ENCODE peak calls at places on chromosomes 4 and X, in six cellular contexts. One of them, this sample, is unnamed.
A peak's percentile ranks its signal among the peaks of the same experiment; 100 is the strongest.

GRCh38 chr4:38856524-38857337 is at the start of gene TLR6:
- DNase-seq in NCI-H1417 treated with DMSO at 0.1 percent for 48 hours: peak; percentile 11
- DNase-seq in ACHN: peak; percentile 81
- DNase-seq in AG10803: peak; percentile 48
- DNase-seq in CD4-positive, alpha-beta T cell: peak; percentile 56
- DNase-seq in heart right ventricle: no peak
- DNase-seq in this sample: peak; percentile 25

GRCh38 chrX:112874140-112874539 is 33.5 kb upstream of the AMOT start:
- DNase-seq in NCI-H1417 treated with DMSO at 0.1 percent for 48 hours: no peak
- DNase-seq in ACHN: no peak
- DNase-seq in AG10803: peak; percentile 43
- DNase-seq in CD4-positive, alpha-beta T cell: no peak
- DNase-seq in heart right ventricle: no peak
- DNase-seq in this sample: no peak

GRCh38 chr4:144547678-144548298 is 98.2 kb upstream of the HHIP start:
- DNase-seq in NCI-H1417 treated with DMSO at 0.1 percent for 48 hours: no peak
- DNase-seq in ACHN: no peak
- DNase-seq in AG10803: no peak
- DNase-seq in CD4-positive, alpha-beta T cell: no peak
- DNase-seq in heart right ventricle: no peak
- DNase-seq in this sample: no peak

GRCh38 chr4:48090621-48091020 is 43.4 kb downstream of the TXK start:
- DNase-seq in NCI-H1417 treated with DMSO at 0.1 percent for 48 hours: peak; percentile 89
- DNase-seq in ACHN: no peak
- DNase-seq in AG10803: no peak
- DNase-seq in CD4-positive, alpha-beta T cell: no peak
- DNase-seq in heart right ventricle: no peak
- DNase-seq in this sample: no peak

GRCh38 chr4:5566991-5567390 is 141.4 kb downstream of the EVC2 start:
- DNase-seq in NCI-H1417 treated with DMSO at 0.1 percent for 48 hours: no peak
- DNase-seq in ACHN: no peak
- DNase-seq in AG10803: no peak
- DNase-seq in CD4-positive, alpha-beta T cell: no peak
- DNase-seq in heart right ventricle: no peak
- DNase-seq in this sample: no peak

GRCh38 chrX:140507223-140507981 is 2.5 kb upstream of the SOX3 start:
- DNase-seq in NCI-H1417 treated with DMSO at 0.1 percent for 48 hours: no peak
- DNase-seq in ACHN: no peak
- DNase-seq in AG10803: no peak
- DNase-seq in CD4-positive, alpha-beta T cell: no peak
- DNase-seq in heart right ventricle: no peak
- DNase-seq in this sample: no peak

GRCh38 chrX:150282953-150283352 is 80.2 kb upstream of the MAMLD1 start:
- DNase-seq in NCI-H1417 treated with DMSO at 0.1 percent for 48 hours: no peak
- DNase-seq in ACHN: no peak
- DNase-seq in AG10803: no peak
- DNase-seq in CD4-positive, alpha-beta T cell: no peak
- DNase-seq in heart right ventricle: no peak
- DNase-seq in this sample: no peak

GRCh38 chrX:107979534-107979933 is 2.6 kb downstream of the TEX13B start:
- DNase-seq in NCI-H1417 treated with DMSO at 0.1 percent for 48 hours: no peak
- DNase-seq in ACHN: no peak
- DNase-seq in AG10803: no peak
- DNase-seq in CD4-positive, alpha-beta T cell: no peak
- DNase-seq in heart right ventricle: no peak
- DNase-seq in this sample: no peak

GRCh38 chr4:165325732-165326512 is 1.5 kb upstream of the MSMO1 start:
- DNase-seq in NCI-H1417 treated with DMSO at 0.1 percent for 48 hours: no peak
- DNase-seq in ACHN: peak; percentile 78
- DNase-seq in AG10803: peak; percentile 80
- DNase-seq in CD4-positive, alpha-beta T cell: no peak
- DNase-seq in heart right ventricle: no peak
- DNase-seq in this sample: no peak

GRCh38 chrX:16628954-16629595 is 20.9 kb upstream of the S100G start:
- DNase-seq in NCI-H1417 treated with DMSO at 0.1 percent for 48 hours: no peak
- DNase-seq in ACHN: peak; percentile 0
- DNase-seq in AG10803: no peak
- DNase-seq in CD4-positive, alpha-beta T cell: no peak
- DNase-seq in heart right ventricle: no peak
- DNase-seq in this sample: no peak

GRCh38 chrX:140661657-140662056 is 47.9 kb upstream of the LINC00632 start:
- DNase-seq in NCI-H1417 treated with DMSO at 0.1 percent for 48 hours: peak; percentile 30
- DNase-seq in ACHN: no peak
- DNase-seq in AG10803: peak; percentile 11
- DNase-seq in CD4-positive, alpha-beta T cell: no peak
- DNase-seq in heart right ventricle: no peak
- DNase-seq in this sample: no peak

GRCh38 chr4:79576480-79576803 is 168.4 kb upstream of the GK2 start:
- DNase-seq in NCI-H1417 treated with DMSO at 0.1 percent for 48 hours: no peak
- DNase-seq in ACHN: peak; percentile 14
- DNase-seq in AG10803: peak; percentile 21
- DNase-seq in CD4-positive, alpha-beta T cell: no peak
- DNase-seq in heart right ventricle: no peak
- DNase-seq in this sample: no peak

GRCh38 chr4:101596786-101597185 is 193.7 kb upstream of the BANK1 start:
- DNase-seq in NCI-H1417 treated with DMSO at 0.1 percent for 48 hours: no peak
- DNase-seq in ACHN: no peak
- DNase-seq in AG10803: no peak
- DNase-seq in CD4-positive, alpha-beta T cell: no peak
- DNase-seq in heart right ventricle: no peak
- DNase-seq in this sample: no peak

GRCh38 chrX:118679290-118679689 is 48.1 kb upstream of the IL13RA1 start:
- DNase-seq in NCI-H1417 treated with DMSO at 0.1 percent for 48 hours: no peak
- DNase-seq in ACHN: no peak
- DNase-seq in AG10803: no peak
- DNase-seq in CD4-positive, alpha-beta T cell: no peak
- DNase-seq in heart right ventricle: no peak
- DNase-seq in this sample: no peak

GRCh38 chr4:6272863-6273660 is 3.4 kb downstream of the WFS1 start:
- DNase-seq in NCI-H1417 treated with DMSO at 0.1 percent for 48 hours: no peak
- DNase-seq in ACHN: peak; percentile 88
- DNase-seq in AG10803: peak; percentile 74
- DNase-seq in CD4-positive, alpha-beta T cell: no peak
- DNase-seq in heart right ventricle: no peak
- DNase-seq in this sample: no peak

GRCh38 chr4:71361476-71361875 is 22.7 kb downstream of the SLC4A4 start:
- DNase-seq in NCI-H1417 treated with DMSO at 0.1 percent for 48 hours: no peak
- DNase-seq in ACHN: no peak
- DNase-seq in AG10803: no peak
- DNase-seq in CD4-positive, alpha-beta T cell: no peak
- DNase-seq in heart right ventricle: no peak
- DNase-seq in this sample: no peak

GRCh38 chr4:115090483-115091075 is 22.8 kb downstream of the NDST4 start:
- DNase-seq in NCI-H1417 treated with DMSO at 0.1 percent for 48 hours: peak; percentile 59
- DNase-seq in ACHN: peak; percentile 48
- DNase-seq in AG10803: peak; percentile 11
- DNase-seq in CD4-positive, alpha-beta T cell: no peak
- DNase-seq in heart right ventricle: no peak
- DNase-seq in this sample: no peak

GRCh38 chr4:76601791-76602190 is 166.8 kb downstream of the SHROOM3 start:
- DNase-seq in NCI-H1417 treated with DMSO at 0.1 percent for 48 hours: no peak
- DNase-seq in ACHN: no peak
- DNase-seq in AG10803: peak; percentile 89
- DNase-seq in CD4-positive, alpha-beta T cell: no peak
- DNase-seq in heart right ventricle: no peak
- DNase-seq in this sample: no peak

GRCh38 chrX:47191331-47191730 is 2.3 kb upstream of the UBA1 start:
- DNase-seq in NCI-H1417 treated with DMSO at 0.1 percent for 48 hours: peak; percentile 11
- DNase-seq in ACHN: no peak
- DNase-seq in AG10803: no peak
- DNase-seq in CD4-positive, alpha-beta T cell: peak; percentile 22
- DNase-seq in heart right ventricle: no peak
- DNase-seq in this sample: peak; percentile 71

GRCh38 chrX:17547658-17548057 is 172.7 kb downstream of the NHS start:
- DNase-seq in NCI-H1417 treated with DMSO at 0.1 percent for 48 hours: no peak
- DNase-seq in ACHN: peak; percentile 82
- DNase-seq in AG10803: peak; percentile 77
- DNase-seq in CD4-positive, alpha-beta T cell: no peak
- DNase-seq in heart right ventricle: peak; percentile 37
- DNase-seq in this sample: no peak

GRCh38 chr4:95181446-95182306 is 367.1 kb downstream of the UNC5C start:
- DNase-seq in NCI-H1417 treated with DMSO at 0.1 percent for 48 hours: no peak
- DNase-seq in ACHN: no peak
- DNase-seq in AG10803: peak; percentile 27
- DNase-seq in CD4-positive, alpha-beta T cell: no peak
- DNase-seq in heart right ventricle: no peak
- DNase-seq in this sample: no peak

GRCh38 chrX:119640621-119641020 is 34.4 kb upstream of the NKRF start:
- DNase-seq in NCI-H1417 treated with DMSO at 0.1 percent for 48 hours: no peak
- DNase-seq in ACHN: no peak
- DNase-seq in AG10803: no peak
- DNase-seq in CD4-positive, alpha-beta T cell: no peak
- DNase-seq in heart right ventricle: no peak
- DNase-seq in this sample: no peak